ENCODE peak calls at places on chromosome 7, in nine cellular contexts. One of them, this sample, is unnamed.

GRCh38 chr7:76063114-76063513 is 15.2 kb downstream of the MDH2 start:
- DNase-seq in HCT116: no peak
- DNase-seq in CD8-positive, alpha-beta T cell: no peak
- DNase-seq in psoas muscle: no peak
- DNase-seq in AG09319: no peak
- DNase-seq in NB4: no peak
- DNase-seq in lower leg skin: no peak
- DNase-seq in colonic mucosa: no peak
- DNase-seq in adrenal gland: no peak
- DNase-seq in this sample: no peak

GRCh38 chr7:105202561-105203130 is 186.1 kb downstream of the SRPK2 start:
- DNase-seq in CD8-positive, alpha-beta T cell: no peak
- DNase-seq in colonic mucosa: no peak
- DNase-seq in NB4: no peak
- DNase-seq in lower leg skin: no peak
- DNase-seq in AG09319: no peak
- DNase-seq in psoas muscle: no peak
- DNase-seq in HCT116: no peak
- DNase-seq in adrenal gland: no peak
- DNase-seq in this sample: no peak

GRCh38 chr7:126398851-126399529 is 853.8 kb downstream of the GRM8 start:
- DNase-seq in lower leg skin: no peak
- DNase-seq in psoas muscle: no peak
- DNase-seq in adrenal gland: no peak
- DNase-seq in colonic mucosa: no peak
- DNase-seq in AG09319: no peak
- DNase-seq in HCT116: no peak
- DNase-seq in CD8-positive, alpha-beta T cell: no peak
- DNase-seq in NB4: no peak
- DNase-seq in this sample: no peak

GRCh38 chr7:55365103-55365679 is at the start of gene LANCL2:
- DNase-seq in colonic mucosa: peak; percentile 49
- DNase-seq in AG09319: no peak
- DNase-seq in CD8-positive, alpha-beta T cell: peak; percentile 43
- DNase-seq in lower leg skin: peak; percentile 30
- DNase-seq in HCT116: no peak
- DNase-seq in psoas muscle: no peak
- DNase-seq in NB4: no peak
- DNase-seq in adrenal gland: peak; percentile 59
- DNase-seq in this sample: no peak

GRCh38 chr7:130667593-130668257 is 823 bp downstream of the COPG2 start:
- DNase-seq in colonic mucosa: no peak
- DNase-seq in HCT116: no peak
- DNase-seq in CD8-positive, alpha-beta T cell: no peak
- DNase-seq in lower leg skin: no peak
- DNase-seq in adrenal gland: peak; percentile 19
- DNase-seq in NB4: no peak
- DNase-seq in psoas muscle: no peak
- DNase-seq in AG09319: no peak
- DNase-seq in this sample: no peak

GRCh38 chr7:156560075-156560474 is 80.5 kb upstream of the RNF32 start:
- DNase-seq in NB4: peak; percentile 23
- DNase-seq in psoas muscle: no peak
- DNase-seq in CD8-positive, alpha-beta T cell: no peak
- DNase-seq in adrenal gland: no peak
- DNase-seq in AG09319: no peak
- DNase-seq in lower leg skin: no peak
- DNase-seq in colonic mucosa: peak; percentile 27
- DNase-seq in HCT116: no peak
- DNase-seq in this sample: no peak

GRCh38 chr7:150860291-150860977 is 8.1 kb downstream of the AOC1 start:
- DNase-seq in adrenal gland: no peak
- DNase-seq in lower leg skin: peak; percentile 8
- DNase-seq in colonic mucosa: peak; percentile 14
- DNase-seq in HCT116: no peak
- DNase-seq in NB4: no peak
- DNase-seq in AG09319: no peak
- DNase-seq in CD8-positive, alpha-beta T cell: no peak
- DNase-seq in psoas muscle: no peak
- DNase-seq in this sample: no peak

GRCh38 chr7:155007947-155008346 is 5.0 kb upstream of the PAXIP1 start:
- DNase-seq in adrenal gland: no peak
- DNase-seq in colonic mucosa: no peak
- DNase-seq in NB4: peak; percentile 77
- DNase-seq in CD8-positive, alpha-beta T cell: no peak
- DNase-seq in psoas muscle: no peak
- DNase-seq in lower leg skin: no peak
- DNase-seq in HCT116: peak; percentile 32
- DNase-seq in AG09319: no peak
- DNase-seq in this sample: no peak

GRCh38 chr7:75795831-75796285 is 17.7 kb downstream of the CCL24 start:
- DNase-seq in lower leg skin: peak; percentile 84
- DNase-seq in NB4: peak; percentile 72
- DNase-seq in CD8-positive, alpha-beta T cell: no peak
- DNase-seq in AG09319: no peak
- DNase-seq in adrenal gland: peak; percentile 87
- DNase-seq in psoas muscle: peak; percentile 58
- DNase-seq in HCT116: no peak
- DNase-seq in colonic mucosa: peak; percentile 27
- DNase-seq in this sample: no peak

GRCh38 chr7:605661-606450 is 86.2 kb upstream of the PDGFA start:
- DNase-seq in lower leg skin: no peak
- DNase-seq in adrenal gland: no peak
- DNase-seq in colonic mucosa: no peak
- DNase-seq in NB4: peak; percentile 41
- DNase-seq in CD8-positive, alpha-beta T cell: no peak
- DNase-seq in psoas muscle: no peak
- DNase-seq in AG09319: no peak
- DNase-seq in HCT116: no peak
- DNase-seq in this sample: no peak

GRCh38 chr7:111370002-111370401 is 192.3 kb downstream of the IMMP2L start:
- DNase-seq in NB4: no peak
- DNase-seq in HCT116: no peak
- DNase-seq in CD8-positive, alpha-beta T cell: no peak
- DNase-seq in AG09319: no peak
- DNase-seq in lower leg skin: no peak
- DNase-seq in colonic mucosa: no peak
- DNase-seq in adrenal gland: no peak
- DNase-seq in psoas muscle: no peak
- DNase-seq in this sample: no peak

GRCh38 chr7:143216151-143216550 is 5.7 kb upstream of the TAS2R40 start:
- DNase-seq in HCT116: no peak
- DNase-seq in AG09319: no peak
- DNase-seq in CD8-positive, alpha-beta T cell: no peak
- DNase-seq in adrenal gland: no peak
- DNase-seq in colonic mucosa: no peak
- DNase-seq in psoas muscle: no peak
- DNase-seq in NB4: no peak
- DNase-seq in lower leg skin: no peak
- DNase-seq in this sample: no peak

DNA sequence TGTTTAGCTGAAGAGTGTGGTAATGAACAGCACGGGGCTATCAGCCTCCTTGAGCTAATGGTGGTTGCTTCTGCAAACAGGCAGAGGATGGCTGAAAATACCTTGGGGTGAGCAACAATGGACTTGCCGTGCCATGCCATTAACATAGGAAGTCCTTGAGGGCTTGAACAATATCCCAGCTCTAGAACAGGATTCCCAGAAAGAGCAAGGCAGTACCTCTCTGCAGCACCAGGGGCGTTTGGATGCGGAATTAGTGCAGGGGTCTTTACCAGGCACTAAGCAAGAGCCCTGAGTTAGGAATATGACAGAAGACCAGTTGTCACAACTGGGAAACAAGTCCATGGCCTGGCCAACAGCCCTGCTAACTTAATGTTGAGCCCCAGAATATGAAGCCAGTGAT is 143.2 kb upstream of the COBL start:
- DNase-seq in adrenal gland: no peak
- DNase-seq in NB4: no peak
- DNase-seq in psoas muscle: no peak
- DNase-seq in lower leg skin: no peak
- DNase-seq in HCT116: no peak
- DNase-seq in AG09319: no peak
- DNase-seq in CD8-positive, alpha-beta T cell: no peak
- DNase-seq in colonic mucosa: no peak
- DNase-seq in this sample: no peak
- TF ChIP-seq CTCF in adrenal gland: no peak
- TF ChIP-seq CTCF in NB4: no peak
- TF ChIP-seq CTCF in psoas muscle: no peak
- TF ChIP-seq CTCF in lower leg skin: no peak
- TF ChIP-seq CTCF in HCT116: peak; percentile 21
- TF ChIP-seq CTCF in AG09319: no peak
- TF ChIP-seq CTCF in CD8-positive, alpha-beta T cell: no peak
- TF ChIP-seq CTCF in colonic mucosa: no peak
- TF ChIP-seq CTCF in this sample: peak; percentile 15

DNA sequence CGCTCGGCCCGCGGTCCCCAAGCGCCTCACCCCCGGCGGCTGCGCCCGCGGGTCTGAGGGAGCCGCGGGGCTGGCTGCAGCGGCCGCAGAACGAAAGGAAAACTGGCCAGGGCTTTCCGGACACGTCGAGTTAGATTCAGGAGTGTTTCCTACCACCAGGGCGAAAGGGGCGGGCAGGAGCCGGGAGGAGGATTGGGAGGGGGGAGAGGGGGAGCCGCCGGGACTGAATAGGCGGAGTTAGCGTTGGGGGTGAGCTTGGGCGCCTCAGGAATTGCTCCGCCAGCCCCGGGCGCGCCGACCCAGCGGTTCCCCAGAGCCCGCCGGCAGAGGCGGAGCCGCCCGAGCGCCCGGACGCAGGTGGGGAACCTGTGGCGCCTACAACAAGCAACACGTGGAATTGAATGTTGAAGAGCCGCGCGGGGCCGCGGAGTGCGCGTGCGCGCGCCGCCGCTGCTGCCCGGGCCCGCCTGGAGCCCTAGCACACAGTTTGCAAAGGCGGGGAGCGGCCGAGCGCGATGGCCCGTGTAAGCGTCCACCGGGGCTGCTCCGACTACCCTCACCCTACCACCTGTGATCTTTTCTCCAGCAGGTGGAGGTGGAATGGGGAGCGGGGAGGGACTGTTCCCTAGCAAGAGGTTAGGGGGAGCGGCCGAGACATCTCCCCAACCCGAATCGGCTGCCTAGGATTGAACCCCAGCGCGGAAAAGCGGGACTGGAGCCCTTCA is at the start of gene CADPS2:
- DNase-seq in adrenal gland: peak; percentile 94
- DNase-seq in AG09319: peak; percentile 62
- DNase-seq in lower leg skin: peak; percentile 58
- DNase-seq in CD8-positive, alpha-beta T cell: no peak
- DNase-seq in colonic mucosa: peak; percentile 85
- DNase-seq in HCT116: peak; percentile 71
- DNase-seq in NB4: no peak
- DNase-seq in psoas muscle: peak; percentile 82
- DNase-seq in this sample: peak; percentile 68
- TF ChIP-seq CTCF in adrenal gland: peak; percentile 45
- TF ChIP-seq CTCF in AG09319: peak; percentile 17
- TF ChIP-seq CTCF in lower leg skin: no peak
- TF ChIP-seq CTCF in CD8-positive, alpha-beta T cell: no peak
- TF ChIP-seq CTCF in colonic mucosa: no peak
- TF ChIP-seq CTCF in HCT116: peak; percentile 27
- TF ChIP-seq CTCF in NB4: no peak
- TF ChIP-seq CTCF in psoas muscle: no peak
- TF ChIP-seq CTCF in this sample: peak; percentile 22

GRCh38 chr7:2661602-2662272 is 26.3 kb upstream of the AMZ1 start:
- DNase-seq in HCT116: no peak
- DNase-seq in colonic mucosa: no peak
- DNase-seq in lower leg skin: no peak
- DNase-seq in AG09319: no peak
- DNase-seq in adrenal gland: no peak
- DNase-seq in NB4: no peak
- DNase-seq in psoas muscle: no peak
- DNase-seq in CD8-positive, alpha-beta T cell: no peak
- DNase-seq in this sample: no peak
- TF ChIP-seq CTCF in HCT116: no peak
- TF ChIP-seq CTCF in colonic mucosa: no peak
- TF ChIP-seq CTCF in lower leg skin: no peak
- TF ChIP-seq CTCF in AG09319: no peak
- TF ChIP-seq CTCF in adrenal gland: no peak
- TF ChIP-seq CTCF in NB4: peak; percentile 18
- TF ChIP-seq CTCF in psoas muscle: no peak
- TF ChIP-seq CTCF in CD8-positive, alpha-beta T cell: no peak
- TF ChIP-seq CTCF in this sample: no peak

DNA sequence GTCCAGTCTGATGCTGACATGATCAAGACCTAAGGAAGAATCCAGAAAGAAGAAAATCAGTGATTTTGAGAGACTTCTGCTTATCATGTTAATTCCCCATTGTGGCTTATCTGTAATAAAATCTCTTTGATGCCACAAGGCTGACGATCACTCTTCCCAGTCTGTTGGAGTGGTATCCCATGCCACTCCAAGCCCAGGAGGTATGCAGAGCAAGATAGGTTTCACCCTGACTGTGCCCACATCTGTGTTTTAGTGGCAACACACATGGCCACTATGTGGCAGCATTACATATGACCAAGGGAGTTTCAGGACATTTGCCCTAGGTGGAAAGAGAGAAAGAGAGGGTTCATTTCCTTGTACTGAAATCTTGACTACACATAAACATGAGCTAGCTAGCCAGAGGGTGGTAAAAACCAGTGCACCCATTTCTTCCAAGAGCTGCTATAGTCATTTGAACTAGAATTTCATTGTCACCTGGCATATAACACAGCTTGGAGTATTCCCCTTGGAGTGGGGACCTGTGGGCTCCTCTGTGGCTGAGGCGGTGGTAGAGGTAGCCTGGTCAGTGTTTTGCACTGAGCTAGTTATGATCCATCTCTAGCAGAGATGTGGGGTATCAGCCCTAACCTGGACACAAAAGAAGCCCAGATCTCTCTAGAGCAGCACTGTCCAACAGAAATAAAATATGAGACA is 20.8 kb downstream of the LAMB4 start:
- DNase-seq in AG09319: no peak
- DNase-seq in psoas muscle: no peak
- DNase-seq in NB4: peak; percentile 56
- DNase-seq in HCT116: peak; percentile 21
- DNase-seq in colonic mucosa: no peak
- DNase-seq in adrenal gland: no peak
- DNase-seq in CD8-positive, alpha-beta T cell: no peak
- DNase-seq in lower leg skin: no peak
- DNase-seq in this sample: no peak
- TF ChIP-seq CTCF in AG09319: peak; percentile 16
- TF ChIP-seq CTCF in psoas muscle: no peak
- TF ChIP-seq CTCF in NB4: peak; percentile 66
- TF ChIP-seq CTCF in HCT116: peak; percentile 63
- TF ChIP-seq CTCF in colonic mucosa: peak; percentile 14
- TF ChIP-seq CTCF in adrenal gland: peak; percentile 16
- TF ChIP-seq CTCF in CD8-positive, alpha-beta T cell: no peak
- TF ChIP-seq CTCF in lower leg skin: no peak
- TF ChIP-seq CTCF in this sample: peak; percentile 36